ENCODE peak calls at places on chromosomes 2 and 18, in eight cellular contexts. One of them, this sample, is unnamed. For H3K9me3, the result is how much of the 10 kb centered on the place peaks cover.

GRCh38 chr2:177380181-177380580 is 12.4 kb upstream of the AGPS start:
- DNase-seq in GM12878: no peak
- DNase-seq in spleen: no peak
- DNase-seq in GM23248: no peak
- DNase-seq in MM.1S: no peak
- DNase-seq in IMR-90: no peak
- DNase-seq in T-helper 17 cell: no peak
- DNase-seq in adrenal gland: no peak
- DNase-seq in this sample: no peak

GRCh38 chr2:75460630-75461029 is 100.1 kb downstream of the EVA1A start:
- DNase-seq in IMR-90: no peak
- DNase-seq in T-helper 17 cell: no peak
- DNase-seq in spleen: no peak
- DNase-seq in GM12878: no peak
- DNase-seq in adrenal gland: no peak
- DNase-seq in GM23248: no peak
- DNase-seq in MM.1S: no peak
- DNase-seq in this sample: no peak

GRCh38 chr2:157875720-157876065 is 437 bp downstream of the ACVR1 start:
- DNase-seq in IMR-90: no peak
- DNase-seq in GM12878: no peak
- DNase-seq in spleen: peak
- DNase-seq in MM.1S: peak
- DNase-seq in GM23248: peak
- DNase-seq in adrenal gland: peak
- DNase-seq in T-helper 17 cell: peak
- DNase-seq in this sample: peak

GRCh38 chr2:152875832-152876669 is 157.6 kb downstream of the ARL6IP6 start:
- DNase-seq in T-helper 17 cell: no peak
- DNase-seq in GM23248: peak
- DNase-seq in spleen: no peak
- DNase-seq in GM12878: no peak
- DNase-seq in MM.1S: no peak
- DNase-seq in IMR-90: peak
- DNase-seq in adrenal gland: peak
- DNase-seq in this sample: no peak

GRCh38 chr2:16774980-16775963 is 109.6 kb upstream of the CYRIA start:
- DNase-seq in adrenal gland: no peak
- DNase-seq in GM23248: no peak
- DNase-seq in spleen: no peak
- DNase-seq in MM.1S: no peak
- DNase-seq in GM12878: no peak
- DNase-seq in IMR-90: no peak
- DNase-seq in T-helper 17 cell: no peak
- DNase-seq in this sample: no peak

GRCh38 chr2:41717883-41718282 is 329.9 kb upstream of the PKDCC start:
- DNase-seq in spleen: no peak
- DNase-seq in IMR-90: no peak
- DNase-seq in MM.1S: no peak
- DNase-seq in GM12878: no peak
- DNase-seq in GM23248: no peak
- DNase-seq in adrenal gland: no peak
- DNase-seq in T-helper 17 cell: no peak
- DNase-seq in this sample: no peak

GRCh38 chr18:76554788-76555187 is 59.7 kb upstream of the ZNF516 start:
- DNase-seq in GM23248: no peak
- DNase-seq in IMR-90: no peak
- DNase-seq in spleen: no peak
- DNase-seq in adrenal gland: peak
- DNase-seq in GM12878: no peak
- DNase-seq in T-helper 17 cell: no peak
- DNase-seq in MM.1S: no peak
- DNase-seq in this sample: no peak

GRCh38 chr2:77147154-77147553 is 375.0 kb downstream of the LRRTM4 start:
- DNase-seq in MM.1S: no peak
- DNase-seq in IMR-90: no peak
- DNase-seq in spleen: no peak
- DNase-seq in GM12878: no peak
- DNase-seq in GM23248: no peak
- DNase-seq in adrenal gland: no peak
- DNase-seq in T-helper 17 cell: no peak
- DNase-seq in this sample: no peak

GRCh38 chr2:16264491-16264890 is 324.1 kb downstream of the MYCN start:
- DNase-seq in MM.1S: no peak
- DNase-seq in GM23248: no peak
- DNase-seq in T-helper 17 cell: no peak
- DNase-seq in adrenal gland: no peak
- DNase-seq in spleen: no peak
- DNase-seq in GM12878: no peak
- DNase-seq in IMR-90: no peak
- DNase-seq in this sample: no peak

GRCh38 chr2:51084750-51085149 is 52.8 kb upstream of the NRXN1 start:
- DNase-seq in GM12878: no peak
- DNase-seq in T-helper 17 cell: no peak
- DNase-seq in spleen: no peak
- DNase-seq in adrenal gland: no peak
- DNase-seq in GM23248: no peak
- DNase-seq in IMR-90: peak
- DNase-seq in MM.1S: no peak
- DNase-seq in this sample: no peak

GRCh38 chr18:57430983-57431382 is 4.2 kb upstream of the ONECUT2 start:
- DNase-seq in IMR-90: no peak
- DNase-seq in adrenal gland: no peak
- DNase-seq in MM.1S: no peak
- DNase-seq in T-helper 17 cell: no peak
- DNase-seq in GM12878: no peak
- DNase-seq in GM23248: no peak
- DNase-seq in spleen: no peak
- DNase-seq in this sample: no peak

GRCh38 chr2:209431701-209432100 is 7.9 kb downstream of the MAP2 start:
- DNase-seq in MM.1S: no peak
- DNase-seq in IMR-90: peak
- DNase-seq in GM23248: peak
- DNase-seq in adrenal gland: no peak
- DNase-seq in T-helper 17 cell: no peak
- DNase-seq in GM12878: no peak
- DNase-seq in spleen: no peak
- DNase-seq in this sample: no peak

GRCh38 chr18:59470627-59471121 is 111.6 kb upstream of the LMAN1 start:
- DNase-seq in spleen: no peak
- DNase-seq in T-helper 17 cell: no peak
- DNase-seq in adrenal gland: peak
- DNase-seq in IMR-90: no peak
- DNase-seq in GM23248: no peak
- DNase-seq in GM12878: no peak
- DNase-seq in MM.1S: no peak
- DNase-seq in this sample: no peak

DNA sequence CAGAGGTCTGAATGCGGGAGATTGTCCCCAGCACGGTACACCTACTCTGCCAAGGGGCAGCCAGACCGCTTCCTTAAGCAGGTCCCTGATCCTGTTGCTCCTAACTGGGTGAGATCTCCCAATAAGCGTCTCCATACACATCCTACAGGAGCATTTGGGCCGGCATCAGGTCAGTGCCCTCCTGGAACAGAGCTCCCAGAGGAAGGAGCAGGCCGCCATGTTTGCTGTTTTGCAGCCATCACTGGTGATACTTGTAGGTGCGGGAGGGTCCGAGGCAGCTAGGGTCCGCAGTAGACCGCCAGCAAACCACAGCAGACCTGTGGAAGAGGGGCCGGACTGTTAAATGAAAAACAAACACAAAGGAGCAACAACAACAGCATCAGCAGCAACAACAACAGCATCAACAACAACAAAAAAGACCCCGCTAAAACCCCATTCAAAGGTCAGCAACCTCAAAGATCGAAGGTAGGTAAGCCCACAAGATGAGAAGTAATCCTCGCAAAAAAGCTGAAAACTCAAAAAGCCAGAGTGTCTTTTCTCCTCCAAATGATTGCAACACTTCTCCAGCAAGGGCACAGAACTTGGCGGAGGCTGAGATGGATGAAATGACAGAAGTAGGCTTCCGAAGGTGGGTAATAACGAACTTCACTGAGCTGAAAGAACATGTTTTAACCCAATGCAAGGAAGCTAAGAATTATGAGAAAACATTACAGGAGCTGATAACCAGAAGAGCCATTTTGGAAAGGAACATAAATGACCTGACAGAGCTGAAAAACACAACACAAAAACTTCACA is 79.0 kb upstream of the CDH7 start:
- DNase-seq in MM.1S: no peak
- DNase-seq in GM12878: no peak
- DNase-seq in adrenal gland: no peak
- DNase-seq in IMR-90: no peak
- DNase-seq in T-helper 17 cell: no peak
- DNase-seq in GM23248: no peak
- DNase-seq in spleen: no peak
- DNase-seq in this sample: no peak
- H3K9me3 ChIP-seq in MM.1S: under half
- H3K9me3 ChIP-seq in GM12878: under half
- H3K9me3 ChIP-seq in adrenal gland: under half
- H3K9me3 ChIP-seq in IMR-90: under half
- H3K9me3 ChIP-seq in T-helper 17 cell: under half
- H3K9me3 ChIP-seq in GM23248: under half
- H3K9me3 ChIP-seq in spleen: under half
- H3K9me3 ChIP-seq in this sample: under half

DNA sequence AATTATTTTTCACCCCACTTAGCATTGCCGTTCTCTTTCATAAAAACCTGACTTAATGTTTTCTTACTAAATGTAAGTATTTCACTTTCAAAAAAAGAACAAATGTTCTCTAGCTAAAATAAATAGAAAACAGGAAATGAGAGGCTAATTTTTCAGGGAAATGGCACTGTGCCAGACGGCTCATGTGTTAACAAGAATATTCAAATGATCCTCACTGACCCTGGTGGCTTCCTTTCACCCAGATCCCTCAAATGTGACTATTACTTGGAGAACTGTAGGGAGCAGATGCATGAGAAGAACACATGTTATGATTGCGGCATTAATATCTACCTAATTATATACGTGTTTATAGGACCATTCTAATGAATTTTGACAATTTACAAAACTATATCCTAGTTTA is 827.7 kb downstream of the SOCS6 start:
- DNase-seq in GM12878: no peak
- DNase-seq in MM.1S: no peak
- DNase-seq in GM23248: no peak
- DNase-seq in IMR-90: no peak
- DNase-seq in adrenal gland: peak
- DNase-seq in T-helper 17 cell: no peak
- DNase-seq in spleen: no peak
- DNase-seq in this sample: no peak
- H3K9me3 ChIP-seq in GM12878: under half
- H3K9me3 ChIP-seq in MM.1S: under half
- H3K9me3 ChIP-seq in GM23248: under half
- H3K9me3 ChIP-seq in IMR-90: under half
- H3K9me3 ChIP-seq in adrenal gland: under half
- H3K9me3 ChIP-seq in T-helper 17 cell: under half
- H3K9me3 ChIP-seq in spleen: under half
- H3K9me3 ChIP-seq in this sample: under half

GRCh38 chr2:89833116-89833779 is 1141.8 kb downstream of the RPIA start:
- DNase-seq in GM12878: no peak
- DNase-seq in spleen: no peak
- DNase-seq in GM23248: no peak
- DNase-seq in MM.1S: no peak
- DNase-seq in IMR-90: peak
- DNase-seq in adrenal gland: no peak
- DNase-seq in T-helper 17 cell: no peak
- DNase-seq in this sample: no peak

GRCh38 chr2:89834306-89834705 is 1142.8 kb downstream of the RPIA start:
- DNase-seq in T-helper 17 cell: no peak
- DNase-seq in spleen: no peak
- DNase-seq in IMR-90: no peak
- DNase-seq in GM12878: no peak
- DNase-seq in MM.1S: no peak
- DNase-seq in adrenal gland: no peak
- DNase-seq in GM23248: no peak
- DNase-seq in this sample: no peak

GRCh38 chr2:89829828-89830227 is 1138.4 kb downstream of the RPIA start:
- DNase-seq in spleen: no peak
- DNase-seq in MM.1S: no peak
- DNase-seq in adrenal gland: no peak
- DNase-seq in T-helper 17 cell: no peak
- DNase-seq in GM23248: no peak
- DNase-seq in IMR-90: peak
- DNase-seq in GM12878: no peak
- DNase-seq in this sample: no peak

GRCh38 chr2:89831686-89832498 is 1140.4 kb downstream of the RPIA start:
- DNase-seq in spleen: no peak
- DNase-seq in adrenal gland: no peak
- DNase-seq in GM23248: no peak
- DNase-seq in IMR-90: peak
- DNase-seq in GM12878: no peak
- DNase-seq in MM.1S: no peak
- DNase-seq in T-helper 17 cell: no peak
- DNase-seq in this sample: no peak

DNA sequence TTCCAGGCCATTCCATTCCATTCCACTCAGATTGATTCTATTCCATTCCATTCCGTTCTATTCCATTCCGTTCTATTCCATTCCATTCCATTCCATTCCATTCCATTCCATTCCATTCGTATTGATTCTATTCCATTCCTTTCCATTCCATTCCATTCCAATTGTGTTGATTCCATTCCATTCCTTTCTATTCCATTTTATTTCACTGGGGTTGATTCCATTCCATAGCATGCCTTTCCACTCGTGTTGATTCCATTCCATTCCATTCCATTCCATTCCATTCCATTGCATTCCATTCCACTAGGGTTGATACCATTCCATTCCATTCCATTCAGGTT is 1142.3 kb downstream of the RPIA start:
- DNase-seq in IMR-90: peak
- DNase-seq in MM.1S: no peak
- DNase-seq in GM23248: no peak
- DNase-seq in T-helper 17 cell: no peak
- DNase-seq in GM12878: no peak
- DNase-seq in spleen: no peak
- DNase-seq in adrenal gland: no peak
- DNase-seq in this sample: no peak
- H3K9me3 ChIP-seq in IMR-90: under half
- H3K9me3 ChIP-seq in MM.1S: under half
- H3K9me3 ChIP-seq in GM23248: under half
- H3K9me3 ChIP-seq in T-helper 17 cell: half or more
- H3K9me3 ChIP-seq in GM12878: under half
- H3K9me3 ChIP-seq in spleen: under half
- H3K9me3 ChIP-seq in adrenal gland: under half
- H3K9me3 ChIP-seq in this sample: under half

GRCh38 chr2:6163932-6164331 is 471.7 kb downstream of the SOX11 start:
- DNase-seq in MM.1S: no peak
- DNase-seq in spleen: no peak
- DNase-seq in IMR-90: no peak
- DNase-seq in adrenal gland: no peak
- DNase-seq in T-helper 17 cell: no peak
- DNase-seq in GM12878: no peak
- DNase-seq in GM23248: no peak
- DNase-seq in this sample: no peak
- H3K9me3 ChIP-seq in MM.1S: under half
- H3K9me3 ChIP-seq in spleen: under half
- H3K9me3 ChIP-seq in IMR-90: under half
- H3K9me3 ChIP-seq in adrenal gland: under half
- H3K9me3 ChIP-seq in T-helper 17 cell: under half
- H3K9me3 ChIP-seq in GM12878: under half
- H3K9me3 ChIP-seq in GM23248: under half
- H3K9me3 ChIP-seq in this sample: under half

This sample was measured in mucosa of descending colon.